ENCODE peak calls at places on chromosomes 16 and 17, in seven cellular contexts. G is WTC11; V is MCF 10A; Z is amniotic stem cell; E is stimulated activated CD4-positive, alpha-beta T cell treated with anti-CD3 and anti-CD28 coated beads, Interleukin-1b, Interleukin-23, amount 100 ng/mL, for 24 hours; A is GM13977; M is astrocyte. H is an unnamed sample.

GRCh38 chr16:64061621-64062020 is 1060.2 kb downstream of the CDH11 start:
- DNase-seq in Z (no peak), E (no peak), A (no peak), G (no peak), M (no peak), V (no peak), H (no peak)

GRCh38 chr17:42530952-42531454 is 5.0 kb upstream of the NAGLU start:
- DNase-seq in E (no peak), M (no peak), V (no peak), Z (no peak), A (no peak), G (no peak), H (no peak)

GRCh38 chr17:62801553-62801952 is 6.6 kb downstream of the MARCHF10 start:
- DNase-seq in M (no peak), G (no peak), Z (no peak), E (no peak), V (no peak), A (no peak), H (no peak)

GRCh38 chr17:62668091-62668804 is 40.8 kb downstream of the MRC2 start:
- DNase-seq in A (no peak), E (no peak), V (peak), Z (no peak), M (no peak), G (peak), H (peak)

GRCh38 chr17:47916489-47917208 is 20.6 kb downstream of the SP2 start:
- DNase-seq in A (no peak), G (no peak), Z (no peak), V (no peak), E (no peak), M (no peak), H (no peak)

GRCh38 chr17:73697872-73698271 is 53.6 kb upstream of the SDK2 start:
- DNase-seq in Z (no peak), E (no peak), A (no peak), G (peak), M (no peak), V (no peak), H (no peak)

GRCh38 chr16:840561-841454 is 40.3 kb upstream of the GNG13 start:
- DNase-seq in A (no peak), Z (no peak), E (no peak), M (no peak), G (no peak), V (no peak), H (no peak)

GRCh38 chr17:82118815-82119380 is 20.9 kb upstream of the FASN start:
- DNase-seq in G (no peak), Z (no peak), A (no peak), V (no peak), M (peak), E (no peak), H (no peak)

GRCh38 chr17:66369830-66370229 is 67.4 kb downstream of the PRKCA start:
- DNase-seq in M (no peak), E (no peak), G (no peak), V (no peak), A (no peak), Z (no peak), H (no peak)

GRCh38 chr16:87996962-87997880 is 46.0 kb downstream of the BANP start:
- DNase-seq in V (no peak), Z (no peak), A (no peak), G (no peak), M (no peak), E (no peak), H (no peak)

GRCh38 chr17:38958756-38959155 is 8.4 kb downstream of the FBXO47 start:
- DNase-seq in Z (peak), A (no peak), E (no peak), G (no peak), V (no peak), M (peak), H (no peak)

GRCh38 chr16:24508614-24509013 is 30.8 kb upstream of the RBBP6 start:
- DNase-seq in Z (peak), A (no peak), E (no peak), G (no peak), M (peak), V (peak), H (no peak)

GRCh38 chr17:42458497-42459255 is at the start of gene ATP6V0A1:
- DNase-seq in M (peak), E (peak), V (peak), A (peak), G (peak), Z (peak), H (no peak)

GRCh38 chr16:86540894-86541293 is 14.1 kb downstream of the MTHFSD start:
- DNase-seq in E (no peak), Z (no peak), G (no peak), M (no peak), A (no peak), V (no peak), H (no peak)

GRCh38 chr17:71084219-71084618 is 914.9 kb downstream of the KCNJ2 start:
- DNase-seq in Z (no peak), A (no peak), G (peak), E (no peak), M (no peak), V (peak), H (peak)

GRCh38 chr16:56807011-56807675 is 57.9 kb upstream of the SLC12A3 start:
- DNase-seq in V (no peak), Z (peak), E (no peak), G (no peak), M (peak), A (no peak), H (peak)

GRCh38 chr16:48158296-48158695 is 2.5 kb upstream of the ABCC12 start:
- DNase-seq in A (peak), E (peak), V (peak), Z (peak), G (no peak), M (peak), H (peak)

H was measured in PC-3.